ENCODE peak calls at places on chromosomes 7 and 10, in four cellular contexts. F is prostate gland, C is GM23248, H is PC-9. R is an unnamed sample.

GRCh38 chr10:7610017-7610416 is 56.7 kb downstream of the ITIH5 start:
- DNase-seq in F (no peak), C (peak; percentile 16), H (no peak), R (no peak)

GRCh38 chr7:134470864-134471263 is 12.0 kb upstream of the AKR1B1 start:
- DNase-seq in F (no peak), C (peak; percentile 80), H (peak; percentile 80), R (peak; percentile 66)

GRCh38 chr10:126736737-126737136 is 66.2 kb upstream of the C10orf90 start:
- DNase-seq in F (no peak), C (peak; percentile 65), H (no peak), R (no peak)

GRCh38 chr10:36172574-36172973 is 530.5 kb upstream of the FZD8 start:
- DNase-seq in F (no peak), C (peak; percentile 68), H (no peak), R (no peak)

GRCh38 chr7:156056548-156056947 is 244.3 kb upstream of the SHH start:
- DNase-seq in F (no peak), C (no peak), H (no peak), R (no peak)

GRCh38 chr10:64283621-64284020 is 762.4 kb downstream of the REEP3 start:
- DNase-seq in F (no peak), C (no peak), H (no peak), R (no peak)

GRCh38 chr10:67836491-67836890 is 1.5 kb downstream of the DNAJC12 start:
- DNase-seq in F (no peak), C (no peak), H (no peak), R (no peak)

GRCh38 chr7:41104621-41105020 is 598.3 kb downstream of the INHBA start:
- DNase-seq in F (no peak), C (peak; percentile 40), H (no peak), R (no peak)

GRCh38 chr10:6050801-6051445 is 11.2 kb downstream of the IL2RA start:
- DNase-seq in F (peak; percentile 61), C (peak; percentile 72), H (no peak), R (no peak)

GRCh38 chr10:99945286-99945685 is 64.5 kb downstream of the DNMBP start:
- DNase-seq in F (peak; percentile 47), C (peak; percentile 91), H (no peak), R (no peak)

GRCh38 chr7:149285581-149285975 is 23.6 kb downstream of the ZNF783 start:
- DNase-seq in F (no peak), C (peak; percentile 51), H (no peak), R (no peak)

GRCh38 chr10:62763155-62763554 is 41.4 kb upstream of the ADO start:
- DNase-seq in F (no peak), C (no peak), H (no peak), R (no peak)

GRCh38 chr7:116218051-116218645 is 7.8 kb downstream of the TES start:
- DNase-seq in F (no peak), C (peak; percentile 66), H (peak; percentile 99), R (no peak)

GRCh38 chr7:12540850-12541249 is 29.7 kb upstream of the SCIN start:
- DNase-seq in F (no peak), C (no peak), H (no peak), R (no peak)

GRCh38 chr10:19328582-19328981 is 280.0 kb downstream of the MALRD1 start:
- DNase-seq in F (no peak), C (no peak), H (no peak), R (no peak)

GRCh38 chr10:49300140-49300974 is 1.4 kb downstream of the C10orf71 start:
- DNase-seq in F (no peak), C (no peak), H (no peak), R (no peak)

GRCh38 chr7:93015193-93016084 is 102.3 kb downstream of the SAMD9 start:
- DNase-seq in F (no peak), C (peak; percentile 64), H (no peak), R (no peak)

GRCh38 chr10:111926286-111926685 is 257.3 kb downstream of the GPAM start:
- DNase-seq in F (no peak), C (no peak), H (no peak), R (no peak)
- H3K27me3 ChIP-seq in F (no peaks in the 10 kb centered on the region), C (no peaks in the 10 kb centered on the region), H (no peaks in the 10 kb centered on the region), R (no peaks in the 10 kb centered on the region)

GRCh38 chr7:8442295-8442813 is 8.9 kb downstream of the NXPH1 start:
- DNase-seq in F (no peak), C (no peak), H (no peak), R (no peak)

GRCh38 chr7:8442814-8443304 is 9.4 kb downstream of the NXPH1 start:
- DNase-seq in F (no peak), C (peak; percentile 49), H (no peak), R (peak; percentile 21)

GRCh38 chr7:8441602-8442294 is 8.3 kb downstream of the NXPH1 start:
- DNase-seq in F (no peak), C (no peak), H (no peak), R (no peak)

GRCh38 chr7:8441106-8441590 is 7.7 kb downstream of the NXPH1 start:
- DNase-seq in F (no peak), C (no peak), H (no peak), R (no peak)

DNA sequence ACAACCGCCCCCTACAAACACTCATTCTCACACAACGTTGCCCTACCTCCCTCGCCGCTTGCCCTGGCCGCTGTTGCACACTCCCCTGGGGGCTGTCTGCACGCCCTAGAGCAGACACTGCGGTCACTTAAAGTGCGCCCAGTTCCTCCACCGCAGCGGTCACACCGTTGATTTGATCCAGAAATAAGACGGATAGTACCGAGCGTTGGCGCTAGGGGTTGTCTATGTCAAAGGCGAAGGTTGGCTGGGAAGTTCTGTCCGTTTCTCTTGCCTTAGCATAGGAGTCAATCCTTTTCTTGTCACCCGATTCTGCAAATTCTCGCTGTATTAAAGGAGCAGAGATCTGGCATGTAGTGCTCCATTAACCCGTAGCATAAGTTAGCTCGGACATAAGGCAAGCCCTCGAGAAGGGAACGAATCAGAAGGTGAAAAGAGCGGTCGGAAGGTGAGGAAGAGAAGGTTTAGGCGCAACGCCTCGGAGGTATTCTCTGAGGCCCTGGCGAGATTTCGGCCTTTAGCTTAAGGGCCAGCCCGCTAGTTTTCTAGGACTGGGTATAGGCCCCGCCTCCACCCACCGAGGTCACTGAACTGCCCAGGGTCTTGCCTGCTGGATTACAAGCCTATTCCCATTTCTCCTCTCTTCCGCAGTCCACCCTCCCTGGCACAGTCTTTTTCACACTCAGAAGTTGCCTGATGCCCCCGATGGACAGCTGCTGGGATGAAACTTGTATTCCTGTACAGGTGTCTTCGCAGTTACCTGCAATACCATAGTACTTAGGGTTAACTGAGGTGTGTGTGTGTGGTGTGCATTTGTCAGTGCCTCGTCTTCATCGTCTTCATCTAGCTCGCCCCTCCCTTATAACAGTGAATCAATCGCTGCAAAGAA is 10.7 kb downstream of the NXPH1 start:
- DNase-seq in F (no peak), C (no peak), H (no peak), R (no peak)
- H3K27me3 ChIP-seq in F (peaks cover 43% of the 10 kb centered on the region), C (peaks cover 14% of the 10 kb centered on the region), H (peaks cover 12% of the 10 kb centered on the region), R (peaks cover 52% of the 10 kb centered on the region)

GRCh38 chr7:27106906-27107250 is 4.4 kb upstream of the HOXA2 start:
- DNase-seq in F (no peak), C (no peak), H (no peak), R (no peak)

GRCh38 chr7:27107391-27107900 is 5.0 kb upstream of the HOXA2 start:
- DNase-seq in F (no peak), C (no peak), H (no peak), R (no peak)

GRCh38 chr7:27109533-27110162 is 7.2 kb upstream of the HOXA2 start:
- DNase-seq in F (no peak), C (no peak), H (no peak), R (no peak)

GRCh38 chr7:27107901-27108381 is 5.5 kb upstream of the HOXA2 start:
- DNase-seq in F (no peak), C (no peak), H (no peak), R (no peak)

DNA sequence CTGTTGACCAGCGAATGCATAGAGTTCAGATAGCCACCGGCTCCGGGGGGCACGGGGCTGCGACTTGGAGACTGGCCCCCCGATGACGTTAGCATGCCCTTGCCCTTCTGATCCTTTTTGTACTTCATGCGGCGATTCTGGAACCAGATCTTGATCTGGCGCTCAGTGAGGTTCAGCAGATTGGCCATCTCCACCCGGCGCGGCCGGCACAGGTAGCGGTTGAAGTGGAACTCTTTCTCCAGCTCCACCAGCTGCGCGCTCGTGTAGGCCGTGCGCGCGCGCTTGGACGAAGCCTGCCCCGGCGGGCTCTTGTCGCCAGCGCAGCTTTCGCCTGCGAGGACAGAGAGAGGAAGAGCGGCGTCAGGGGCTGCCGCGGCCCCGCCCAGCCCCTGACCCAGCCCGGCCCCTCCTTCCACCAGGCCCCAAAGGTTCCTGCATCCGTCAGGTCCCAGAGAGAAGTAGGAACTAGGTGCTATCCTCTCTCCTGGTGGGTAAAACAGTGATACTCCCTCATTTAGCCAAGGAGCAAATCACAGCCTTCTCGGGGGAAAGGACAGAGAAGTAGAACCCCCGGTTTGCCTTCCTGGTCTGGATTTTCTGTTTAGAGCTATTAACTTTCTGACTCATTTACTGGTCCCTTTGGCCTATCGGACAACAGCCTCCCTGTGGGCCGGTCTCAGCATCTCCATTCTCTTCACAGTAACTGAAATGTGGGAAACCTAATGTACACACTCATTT is 6.1 kb upstream of the HOXA2 start:
- DNase-seq in F (no peak), C (peak; percentile 17), H (no peak), R (no peak)
- H3K27me3 ChIP-seq in F (no peaks in the 10 kb centered on the region), C (no peaks in the 10 kb centered on the region), H (no peaks in the 10 kb centered on the region), R (no peaks in the 10 kb centered on the region)

GRCh38 chr7:45921381-45921698 is 268 bp upstream of the IGFBP3 start:
- DNase-seq in F (no peak), C (no peak), H (no peak), R (no peak)

GRCh38 chr7:45921699-45922519 is 837 bp upstream of the IGFBP3 start:
- DNase-seq in F (peak; percentile 11), C (peak; percentile 86), H (no peak), R (no peak)

GRCh38 chr7:45919231-45919825 is 1.7 kb downstream of the IGFBP3 start:
- DNase-seq in F (no peak), C (peak; percentile 44), H (no peak), R (no peak)

GRCh38 chr7:45919947-45920542 is 1.0 kb downstream of the IGFBP3 start:
- DNase-seq in F (no peak), C (peak; percentile 35), H (no peak), R (no peak)

DNA sequence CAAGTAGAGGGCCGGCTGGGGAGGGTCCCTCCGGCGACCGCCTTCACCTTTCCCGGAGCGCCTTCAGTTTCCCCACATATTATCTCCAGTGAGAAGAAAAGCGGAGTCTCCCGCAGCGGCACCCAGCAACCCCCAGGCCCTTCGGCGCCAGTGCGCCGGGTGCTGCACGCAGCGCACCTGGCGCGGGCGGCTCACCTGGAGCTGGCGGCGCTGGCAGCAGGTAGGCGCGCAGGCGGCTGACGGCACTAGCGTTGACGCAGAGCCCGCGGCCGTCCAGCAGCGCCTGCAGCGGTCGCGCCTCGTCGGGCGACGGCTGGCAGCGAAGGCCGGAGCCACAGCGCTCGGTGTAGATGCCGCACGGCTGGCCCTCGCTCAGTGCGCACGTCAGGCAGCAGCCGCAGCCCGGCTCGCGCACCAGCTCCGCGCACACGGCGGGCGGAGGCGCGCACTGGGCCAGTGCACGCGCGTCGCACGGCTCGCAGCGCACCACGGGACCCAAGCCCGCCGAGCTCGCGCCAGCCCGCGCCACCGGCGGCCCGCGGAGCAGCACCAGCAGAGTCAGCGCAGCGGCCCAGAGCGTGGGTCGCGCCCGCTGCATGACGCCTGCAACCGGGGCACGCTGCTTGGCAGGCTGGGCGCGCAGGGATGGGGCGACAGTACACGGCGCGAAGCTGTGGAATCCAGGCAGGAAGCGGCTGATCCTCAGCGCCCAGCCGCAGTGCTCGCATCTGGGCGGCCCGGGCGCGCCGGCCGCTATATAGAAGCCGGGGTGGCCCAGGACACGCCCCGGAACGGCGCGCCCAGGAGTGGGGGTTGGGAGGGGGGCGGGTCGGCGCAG is at the start of gene IGFBP3:
- DNase-seq in F (peak; percentile 36), C (peak; percentile 93), H (peak; percentile 67), R (no peak)
- H3K27me3 ChIP-seq in F (no peaks in the 10 kb centered on the region), C (no peaks in the 10 kb centered on the region), H (no peaks in the 10 kb centered on the region), R (peaks cover 16% of the 10 kb centered on the region)

R was measured in kidney epithelial cell.